ENCODE peak calls at places on chromosomes 12 and 14, in four cellular contexts. One of them, this sample, is unnamed.

GRCh38 chr12:105330283-105330937 is at the start of gene C12orf75:
- DNase-seq in LoVo: peak
- DNase-seq in NCI-H510A: peak
- DNase-seq in T-cell: peak
- DNase-seq in this sample: peak

GRCh38 chr12:29486972-29487371 is 10.5 kb downstream of the OVCH1 start:
- DNase-seq in NCI-H510A: no peak
- DNase-seq in T-cell: no peak
- DNase-seq in LoVo: no peak
- DNase-seq in this sample: no peak

GRCh38 chr14:41549282-41549681 is 57.4 kb upstream of the LRFN5 start:
- DNase-seq in LoVo: no peak
- DNase-seq in T-cell: no peak
- DNase-seq in NCI-H510A: no peak
- DNase-seq in this sample: no peak

GRCh38 chr14:94115068-94115591 is 4.6 kb downstream of the IFI27 start:
- DNase-seq in LoVo: no peak
- DNase-seq in T-cell: no peak
- DNase-seq in NCI-H510A: no peak
- DNase-seq in this sample: no peak

GRCh38 chr12:70254846-70255245 is 11.6 kb downstream of the CNOT2 start:
- DNase-seq in T-cell: no peak
- DNase-seq in NCI-H510A: no peak
- DNase-seq in LoVo: no peak
- DNase-seq in this sample: no peak

GRCh38 chr14:60670994-60671393 is 21.7 kb upstream of the SIX1 start:
- DNase-seq in LoVo: no peak
- DNase-seq in T-cell: no peak
- DNase-seq in NCI-H510A: no peak
- DNase-seq in this sample: no peak

GRCh38 chr12:127429556-127429955 is 837.4 kb upstream of the TMEM132C start:
- DNase-seq in LoVo: no peak
- DNase-seq in T-cell: no peak
- DNase-seq in NCI-H510A: no peak
- DNase-seq in this sample: no peak

GRCh38 chr14:91115986-91116385 is 2.1 kb downstream of the DGLUCY start:
- DNase-seq in NCI-H510A: no peak
- DNase-seq in LoVo: no peak
- DNase-seq in T-cell: no peak
- DNase-seq in this sample: no peak

GRCh38 chr12:44457465-44457864 is 418.6 kb downstream of the NELL2 start:
- DNase-seq in LoVo: no peak
- DNase-seq in NCI-H510A: no peak
- DNase-seq in T-cell: no peak
- DNase-seq in this sample: no peak

GRCh38 chr12:69633061-69633460 is 22.4 kb upstream of the LRRC10 start:
- DNase-seq in LoVo: no peak
- DNase-seq in NCI-H510A: no peak
- DNase-seq in T-cell: no peak
- DNase-seq in this sample: no peak

GRCh38 chr12:56630180-56630632 is at the start of gene BAZ2A:
- DNase-seq in NCI-H510A: peak
- DNase-seq in T-cell: peak
- DNase-seq in LoVo: peak
- DNase-seq in this sample: peak

GRCh38 chr14:57375156-57375555 is 15.2 kb upstream of the NAA30 start:
- DNase-seq in NCI-H510A: no peak
- DNase-seq in LoVo: no peak
- DNase-seq in T-cell: no peak
- DNase-seq in this sample: no peak

GRCh38 chr12:126667340-126667739 is 1599.6 kb upstream of the TMEM132C start:
- DNase-seq in NCI-H510A: no peak
- DNase-seq in LoVo: no peak
- DNase-seq in T-cell: no peak
- DNase-seq in this sample: no peak

GRCh38 chr12:9909724-9910123 is 22.4 kb downstream of the CLEC2A start:
- DNase-seq in LoVo: no peak
- DNase-seq in NCI-H510A: no peak
- DNase-seq in T-cell: no peak
- DNase-seq in this sample: no peak

GRCh38 chr12:102356690-102357089 is 123.7 kb downstream of the IGF1 start:
- DNase-seq in LoVo: no peak
- DNase-seq in NCI-H510A: no peak
- DNase-seq in T-cell: no peak
- DNase-seq in this sample: no peak

GRCh38 chr12:132451172-132451835 is 38.6 kb upstream of the FBRSL1 start:
- DNase-seq in T-cell: no peak
- DNase-seq in LoVo: no peak
- DNase-seq in NCI-H510A: no peak
- DNase-seq in this sample: no peak

GRCh38 chr14:91307046-91307445 is 62.5 kb upstream of the GPR68 start:
- DNase-seq in T-cell: no peak
- DNase-seq in LoVo: no peak
- DNase-seq in NCI-H510A: no peak
- DNase-seq in this sample: no peak

GRCh38 chr12:19440019-19440858 is 947 bp downstream of the AEBP2 start:
- DNase-seq in T-cell: peak
- DNase-seq in LoVo: peak
- DNase-seq in NCI-H510A: peak
- DNase-seq in this sample: no peak

GRCh38 chr12:109758406-109759075 is 44.9 kb downstream of the FAM222A start:
- DNase-seq in LoVo: no peak
- DNase-seq in NCI-H510A: no peak
- DNase-seq in T-cell: no peak
- DNase-seq in this sample: no peak

GRCh38 chr14:71103662-71104484 is 196.6 kb downstream of the PCNX1 start:
- DNase-seq in T-cell: peak
- DNase-seq in LoVo: peak
- DNase-seq in NCI-H510A: no peak
- DNase-seq in this sample: no peak

GRCh38 chr12:53098354-53098981 is 1.0 kb downstream of the IGFBP6 start:
- DNase-seq in LoVo: peak
- DNase-seq in T-cell: no peak
- DNase-seq in NCI-H510A: no peak
- DNase-seq in this sample: no peak

GRCh38 chr14:59046746-59047145 is 141.7 kb upstream of the DAAM1 start:
- DNase-seq in NCI-H510A: no peak
- DNase-seq in LoVo: no peak
- DNase-seq in T-cell: no peak
- DNase-seq in this sample: no peak

This sample was measured in NCI-H774.